ENCODE peak calls at places on chromosomes 12 and 14, in eight cellular contexts. X, S, P, K, Y, B, V and E are unnamed samples.

GRCh38 chr14:101196051-101196450 is 292.5 kb upstream of the RTL1 start:
- DNase-seq in X (no peak), S (peak; percentile 24), P (no peak), K (no peak), Y (no peak), B (no peak), V (no peak), E (peak; percentile 7)

GRCh38 chr14:56581041-56581727 is 1.6 kb downstream of the TMEM260 start:
- DNase-seq in X (no peak), S (no peak), P (no peak), K (no peak), Y (no peak), B (no peak), V (no peak), E (no peak)

GRCh38 chr14:64713677-64714076 is 9.5 kb downstream of the PLEKHG3 start:
- DNase-seq in X (no peak), S (no peak), P (no peak), K (no peak), Y (no peak), B (no peak), V (no peak), E (no peak)

GRCh38 chr14:69933623-69934275 is 54.5 kb downstream of the SMOC1 start:
- DNase-seq in X (no peak), S (no peak), P (no peak), K (no peak), Y (no peak), B (no peak), V (no peak), E (no peak)

GRCh38 chr12:95096378-95096777 is 23.0 kb upstream of the NR2C1 start:
- DNase-seq in X (no peak), S (no peak), P (no peak), K (no peak), Y (no peak), B (no peak), V (no peak), E (no peak)

GRCh38 chr12:7935773-7936581 is at the start of gene SLC2A3:
- DNase-seq in X (peak; percentile 89), S (peak; percentile 87), P (peak; percentile 87), K (peak; percentile 86), Y (peak; percentile 88), B (peak; percentile 56), V (peak; percentile 65), E (no peak)

GRCh38 chr14:23079716-23080115 is 15.2 kb downstream of the ACIN1 start:
- DNase-seq in X (no peak), S (no peak), P (no peak), K (no peak), Y (no peak), B (no peak), V (no peak), E (no peak)

GRCh38 chr14:82501554-82501953 is 967.9 kb upstream of the SEL1L start:
- DNase-seq in X (no peak), S (no peak), P (no peak), K (no peak), Y (no peak), B (no peak), V (no peak), E (no peak)

GRCh38 chr12:68237068-68237467 is 11.5 kb upstream of the IL26 start:
- DNase-seq in X (no peak), S (no peak), P (no peak), K (no peak), Y (no peak), B (no peak), V (no peak), E (no peak)

GRCh38 chr12:62783881-62784280 is 151.1 kb downstream of the PPM1H start:
- DNase-seq in X (no peak), S (no peak), P (no peak), K (peak; percentile 99), Y (no peak), B (no peak), V (no peak), E (no peak)

GRCh38 chr12:94207467-94208432 is 59.4 kb downstream of the PLXNC1 start:
- DNase-seq in X (peak; percentile 66), S (no peak), P (peak; percentile 20), K (no peak), Y (no peak), B (peak; percentile 17), V (no peak), E (no peak)

GRCh38 chr14:70744631-70745030 is 64.7 kb downstream of the MAP3K9 start:
- DNase-seq in X (no peak), S (no peak), P (no peak), K (no peak), Y (no peak), B (no peak), V (no peak), E (no peak)

GRCh38 chr14:63890553-63890952 is 37.7 kb downstream of the SYNE2 start:
- DNase-seq in X (no peak), S (no peak), P (no peak), K (no peak), Y (no peak), B (no peak), V (no peak), E (no peak)

GRCh38 chr12:49748306-49748705 is 6.9 kb downstream of the TMBIM6 start:
- DNase-seq in X (no peak), S (no peak), P (no peak), K (no peak), Y (no peak), B (no peak), V (no peak), E (no peak)

GRCh38 chr12:4286228-4286627 is 12.7 kb downstream of the CCND2 start:
- DNase-seq in X (no peak), S (no peak), P (no peak), K (no peak), Y (no peak), B (no peak), V (no peak), E (no peak)

GRCh38 chr14:70257526-70257925 is 68.8 kb upstream of the SLC8A3 start:
- DNase-seq in X (peak; percentile 46), S (no peak), P (no peak), K (no peak), Y (no peak), B (no peak), V (peak; percentile 56), E (no peak)

GRCh38 chr12:109479761-109480160 is 2.3 kb downstream of the UBE3B start:
- DNase-seq in X (no peak), S (no peak), P (no peak), K (no peak), Y (no peak), B (no peak), V (no peak), E (no peak)

GRCh38 chr14:61925043-61925442 is 162.8 kb downstream of the SNAPC1 start:
- DNase-seq in X (no peak), S (no peak), P (peak; percentile 28), K (no peak), Y (no peak), B (no peak), V (no peak), E (no peak)

GRCh38 chr12:122865268-122866231 is 30.3 kb downstream of the HIP1R start:
- DNase-seq in X (no peak), S (no peak), P (no peak), K (no peak), Y (no peak), B (no peak), V (peak; percentile 67), E (peak; percentile 77)

GRCh38 chr12:33994857-33995808 is 27.2 kb upstream of the ALG10 start:
- DNase-seq in X (no peak), S (no peak), P (no peak), K (no peak), Y (no peak), B (no peak), V (no peak), E (no peak)